ENCODE peak calls at places on chromosomes 12 and 14, in nine cellular contexts. One of them, this sample, is unnamed.

GRCh38 chr12:61750604-61751003 is 509.6 kb upstream of the USP15 start:
- DNase-seq in fibroblast of pulmonary artery: no peak
- DNase-seq in heart left ventricle: no peak
- DNase-seq in hepatocyte: no peak
- DNase-seq in fibroblast of mammary gland: peak
- DNase-seq in neural crest cell: no peak
- DNase-seq in brain microvascular endothelial cell: no peak
- DNase-seq in endothelial cell: no peak
- DNase-seq in upper lobe of right lung: no peak
- DNase-seq in this sample: no peak

GRCh38 chr12:79183003-79183402 is 318.4 kb downstream of the SYT1 start:
- DNase-seq in fibroblast of pulmonary artery: no peak
- DNase-seq in heart left ventricle: no peak
- DNase-seq in hepatocyte: no peak
- DNase-seq in fibroblast of mammary gland: no peak
- DNase-seq in neural crest cell: no peak
- DNase-seq in brain microvascular endothelial cell: peak
- DNase-seq in endothelial cell: no peak
- DNase-seq in upper lobe of right lung: no peak
- DNase-seq in this sample: no peak

GRCh38 chr12:77324763-77325468 is 259.5 kb upstream of the E2F7 start:
- DNase-seq in fibroblast of pulmonary artery: peak
- DNase-seq in heart left ventricle: peak
- DNase-seq in hepatocyte: peak
- DNase-seq in fibroblast of mammary gland: peak
- DNase-seq in neural crest cell: peak
- DNase-seq in brain microvascular endothelial cell: peak
- DNase-seq in endothelial cell: peak
- DNase-seq in upper lobe of right lung: peak
- DNase-seq in this sample: no peak

GRCh38 chr14:32821989-32822653 is 116.6 kb upstream of the NPAS3 start:
- DNase-seq in fibroblast of pulmonary artery: no peak
- DNase-seq in heart left ventricle: no peak
- DNase-seq in hepatocyte: no peak
- DNase-seq in fibroblast of mammary gland: no peak
- DNase-seq in neural crest cell: no peak
- DNase-seq in brain microvascular endothelial cell: no peak
- DNase-seq in endothelial cell: no peak
- DNase-seq in upper lobe of right lung: no peak
- DNase-seq in this sample: no peak

GRCh38 chr14:42980419-42980818 is 1373.7 kb downstream of the LRFN5 start:
- DNase-seq in fibroblast of pulmonary artery: no peak
- DNase-seq in heart left ventricle: no peak
- DNase-seq in hepatocyte: no peak
- DNase-seq in fibroblast of mammary gland: no peak
- DNase-seq in neural crest cell: no peak
- DNase-seq in brain microvascular endothelial cell: no peak
- DNase-seq in endothelial cell: no peak
- DNase-seq in upper lobe of right lung: no peak
- DNase-seq in this sample: no peak

GRCh38 chr12:63066782-63067181 is 84.2 kb downstream of the AVPR1A start:
- DNase-seq in fibroblast of pulmonary artery: no peak
- DNase-seq in heart left ventricle: no peak
- DNase-seq in hepatocyte: no peak
- DNase-seq in fibroblast of mammary gland: no peak
- DNase-seq in neural crest cell: no peak
- DNase-seq in brain microvascular endothelial cell: no peak
- DNase-seq in endothelial cell: no peak
- DNase-seq in upper lobe of right lung: no peak
- DNase-seq in this sample: no peak

GRCh38 chr12:112904571-112904970 is 2.2 kb upstream of the OAS1 start:
- DNase-seq in fibroblast of pulmonary artery: peak
- DNase-seq in heart left ventricle: no peak
- DNase-seq in hepatocyte: no peak
- DNase-seq in fibroblast of mammary gland: peak
- DNase-seq in neural crest cell: no peak
- DNase-seq in brain microvascular endothelial cell: peak
- DNase-seq in endothelial cell: no peak
- DNase-seq in upper lobe of right lung: no peak
- DNase-seq in this sample: no peak

GRCh38 chr12:47811581-47812484 is 7.9 kb downstream of the HDAC7 start:
- DNase-seq in fibroblast of pulmonary artery: peak
- DNase-seq in heart left ventricle: peak
- DNase-seq in hepatocyte: no peak
- DNase-seq in fibroblast of mammary gland: peak
- DNase-seq in neural crest cell: no peak
- DNase-seq in brain microvascular endothelial cell: peak
- DNase-seq in endothelial cell: no peak
- DNase-seq in upper lobe of right lung: no peak
- DNase-seq in this sample: no peak

GRCh38 chr12:89345830-89346740 is 6.2 kb downstream of the DUSP6 start:
- DNase-seq in fibroblast of pulmonary artery: peak
- DNase-seq in heart left ventricle: peak
- DNase-seq in hepatocyte: no peak
- DNase-seq in fibroblast of mammary gland: peak
- DNase-seq in neural crest cell: peak
- DNase-seq in brain microvascular endothelial cell: peak
- DNase-seq in endothelial cell: peak
- DNase-seq in upper lobe of right lung: peak
- DNase-seq in this sample: peak

GRCh38 chr12:93946542-93947150 is 201.7 kb upstream of the PLXNC1 start:
- DNase-seq in fibroblast of pulmonary artery: peak
- DNase-seq in heart left ventricle: no peak
- DNase-seq in hepatocyte: no peak
- DNase-seq in fibroblast of mammary gland: peak
- DNase-seq in neural crest cell: no peak
- DNase-seq in brain microvascular endothelial cell: no peak
- DNase-seq in endothelial cell: no peak
- DNase-seq in upper lobe of right lung: no peak
- DNase-seq in this sample: no peak

GRCh38 chr12:116712458-116713303 is 25.2 kb downstream of the SPRING1 start:
- DNase-seq in fibroblast of pulmonary artery: no peak
- DNase-seq in heart left ventricle: no peak
- DNase-seq in hepatocyte: no peak
- DNase-seq in fibroblast of mammary gland: no peak
- DNase-seq in neural crest cell: no peak
- DNase-seq in brain microvascular endothelial cell: no peak
- DNase-seq in endothelial cell: no peak
- DNase-seq in upper lobe of right lung: no peak
- DNase-seq in this sample: no peak

GRCh38 chr12:20212658-20213387 is 155.5 kb upstream of the PDE3A start:
- DNase-seq in fibroblast of pulmonary artery: peak
- DNase-seq in heart left ventricle: peak
- DNase-seq in hepatocyte: peak
- DNase-seq in fibroblast of mammary gland: peak
- DNase-seq in neural crest cell: peak
- DNase-seq in brain microvascular endothelial cell: peak
- DNase-seq in endothelial cell: peak
- DNase-seq in upper lobe of right lung: peak
- DNase-seq in this sample: peak

GRCh38 chr14:65461730-65462129 is 49.2 kb downstream of the FUT8 start:
- DNase-seq in fibroblast of pulmonary artery: peak
- DNase-seq in heart left ventricle: no peak
- DNase-seq in hepatocyte: no peak
- DNase-seq in fibroblast of mammary gland: peak
- DNase-seq in neural crest cell: no peak
- DNase-seq in brain microvascular endothelial cell: no peak
- DNase-seq in endothelial cell: no peak
- DNase-seq in upper lobe of right lung: no peak
- DNase-seq in this sample: no peak

GRCh38 chr14:49212721-49213120 is 373.5 kb downstream of the RPS29 start:
- DNase-seq in fibroblast of pulmonary artery: no peak
- DNase-seq in heart left ventricle: no peak
- DNase-seq in hepatocyte: no peak
- DNase-seq in fibroblast of mammary gland: peak
- DNase-seq in neural crest cell: no peak
- DNase-seq in brain microvascular endothelial cell: no peak
- DNase-seq in endothelial cell: no peak
- DNase-seq in upper lobe of right lung: no peak
- DNase-seq in this sample: no peak

GRCh38 chr14:101962503-101962874 is 1.9 kb upstream of the DYNC1H1 start:
- DNase-seq in fibroblast of pulmonary artery: peak
- DNase-seq in heart left ventricle: peak
- DNase-seq in hepatocyte: peak
- DNase-seq in fibroblast of mammary gland: peak
- DNase-seq in neural crest cell: no peak
- DNase-seq in brain microvascular endothelial cell: peak
- DNase-seq in endothelial cell: no peak
- DNase-seq in upper lobe of right lung: peak
- DNase-seq in this sample: no peak

GRCh38 chr12:13780453-13780852 is 200.9 kb downstream of the GRIN2B start:
- DNase-seq in fibroblast of pulmonary artery: peak
- DNase-seq in heart left ventricle: no peak
- DNase-seq in hepatocyte: no peak
- DNase-seq in fibroblast of mammary gland: no peak
- DNase-seq in neural crest cell: no peak
- DNase-seq in brain microvascular endothelial cell: no peak
- DNase-seq in endothelial cell: no peak
- DNase-seq in upper lobe of right lung: no peak
- DNase-seq in this sample: no peak

GRCh38 chr12:131965073-131965472 is 15.3 kb downstream of the EP400 start:
- DNase-seq in fibroblast of pulmonary artery: no peak
- DNase-seq in heart left ventricle: no peak
- DNase-seq in hepatocyte: no peak
- DNase-seq in fibroblast of mammary gland: peak
- DNase-seq in neural crest cell: no peak
- DNase-seq in brain microvascular endothelial cell: no peak
- DNase-seq in endothelial cell: no peak
- DNase-seq in upper lobe of right lung: no peak
- DNase-seq in this sample: no peak

GRCh38 chr12:109764123-109764522 is 50.5 kb downstream of the FAM222A start:
- DNase-seq in fibroblast of pulmonary artery: no peak
- DNase-seq in heart left ventricle: no peak
- DNase-seq in hepatocyte: no peak
- DNase-seq in fibroblast of mammary gland: no peak
- DNase-seq in neural crest cell: no peak
- DNase-seq in brain microvascular endothelial cell: no peak
- DNase-seq in endothelial cell: no peak
- DNase-seq in upper lobe of right lung: no peak
- DNase-seq in this sample: no peak
- TF ChIP-seq CTCF in fibroblast of pulmonary artery: no peak
- TF ChIP-seq CTCF in heart left ventricle: no peak
- TF ChIP-seq CTCF in hepatocyte: no peak
- TF ChIP-seq CTCF in fibroblast of mammary gland: no peak
- TF ChIP-seq CTCF in neural crest cell: peak
- TF ChIP-seq CTCF in brain microvascular endothelial cell: peak
- TF ChIP-seq CTCF in endothelial cell: no peak
- TF ChIP-seq CTCF in upper lobe of right lung: no peak
- TF ChIP-seq CTCF in this sample: no peak

DNA sequence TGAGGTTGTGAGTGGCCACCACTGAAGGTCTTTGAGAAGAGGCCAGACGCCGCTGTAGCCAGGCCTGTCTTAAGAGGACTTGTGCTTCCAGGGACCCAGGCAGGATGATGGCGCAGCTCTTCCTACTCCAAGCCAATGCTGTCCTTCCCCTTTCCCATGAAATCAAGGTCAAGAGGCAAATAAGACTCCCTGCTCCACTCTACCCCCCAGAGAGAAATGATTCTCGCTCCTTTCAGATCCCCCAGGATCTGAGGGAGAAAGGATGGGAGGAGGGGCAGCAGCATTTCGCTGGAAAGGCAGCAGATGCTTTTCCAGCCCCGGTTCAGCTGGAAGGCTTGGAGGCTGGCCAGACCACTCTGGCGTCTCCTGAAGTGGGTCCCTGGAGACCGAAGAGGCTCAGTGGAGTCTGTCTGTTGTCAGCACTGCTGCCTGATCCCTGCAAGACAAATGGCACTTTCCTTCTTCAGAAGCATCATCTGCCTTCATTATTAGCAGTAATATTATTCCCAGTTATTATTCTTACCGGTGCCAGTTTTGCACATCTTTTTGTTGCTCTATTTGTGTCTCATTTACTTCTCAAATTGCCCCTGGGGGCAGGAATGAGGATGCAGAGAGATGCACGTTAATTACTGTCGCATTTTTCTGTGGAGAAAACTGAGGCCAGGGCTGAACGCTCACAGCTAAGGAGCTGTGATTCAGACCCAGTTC is 51.4 kb downstream of the C14orf132 start:
- DNase-seq in fibroblast of pulmonary artery: peak
- DNase-seq in heart left ventricle: peak
- DNase-seq in hepatocyte: peak
- DNase-seq in fibroblast of mammary gland: peak
- DNase-seq in neural crest cell: no peak
- DNase-seq in brain microvascular endothelial cell: peak
- DNase-seq in endothelial cell: no peak
- DNase-seq in upper lobe of right lung: no peak
- DNase-seq in this sample: no peak
- TF ChIP-seq CTCF in fibroblast of pulmonary artery: no peak
- TF ChIP-seq CTCF in heart left ventricle: no peak
- TF ChIP-seq CTCF in hepatocyte: no peak
- TF ChIP-seq CTCF in fibroblast of mammary gland: no peak
- TF ChIP-seq CTCF in neural crest cell: no peak
- TF ChIP-seq CTCF in brain microvascular endothelial cell: peak
- TF ChIP-seq CTCF in endothelial cell: no peak
- TF ChIP-seq CTCF in upper lobe of right lung: no peak
- TF ChIP-seq CTCF in this sample: no peak

DNA sequence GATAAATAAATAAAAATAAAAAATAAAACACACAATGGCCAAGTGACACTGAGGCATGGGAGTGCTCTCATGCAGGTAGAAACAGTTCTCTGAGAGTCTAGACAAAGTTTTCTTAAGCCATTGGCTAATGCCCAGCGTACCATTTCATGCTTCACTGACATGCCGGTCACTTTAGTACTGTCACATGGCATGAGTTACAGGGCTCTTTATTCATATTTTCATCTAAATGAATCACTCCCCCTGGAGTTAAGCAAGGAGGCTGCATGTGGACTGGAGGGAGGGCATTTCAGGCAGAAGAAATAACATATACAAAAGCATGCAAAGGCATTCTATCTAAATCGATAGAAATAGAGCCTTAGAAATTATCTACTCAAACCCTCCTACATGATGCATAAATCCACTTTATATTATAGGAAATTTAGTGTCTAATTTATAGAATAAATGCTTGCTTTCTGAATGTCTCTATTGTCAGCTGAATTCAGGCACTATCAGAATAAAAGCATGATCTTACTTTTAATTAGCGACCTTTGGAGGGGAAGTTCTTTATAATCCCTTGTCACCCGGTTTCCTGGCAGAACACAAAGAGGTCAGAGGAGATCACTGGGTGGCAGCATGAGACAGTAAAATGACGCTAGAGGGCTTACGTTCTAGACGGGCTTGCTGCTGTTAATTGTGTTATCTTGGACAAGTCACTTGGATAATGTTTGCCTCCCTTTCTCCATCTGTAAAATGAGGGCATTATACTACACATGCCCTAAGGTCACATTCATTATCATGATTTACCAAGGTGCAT is 17.5 kb downstream of the DYRK4 start:
- DNase-seq in fibroblast of pulmonary artery: peak
- DNase-seq in heart left ventricle: no peak
- DNase-seq in hepatocyte: no peak
- DNase-seq in fibroblast of mammary gland: peak
- DNase-seq in neural crest cell: no peak
- DNase-seq in brain microvascular endothelial cell: peak
- DNase-seq in endothelial cell: no peak
- DNase-seq in upper lobe of right lung: no peak
- DNase-seq in this sample: no peak
- TF ChIP-seq CTCF in fibroblast of pulmonary artery: peak
- TF ChIP-seq CTCF in heart left ventricle: peak
- TF ChIP-seq CTCF in hepatocyte: peak
- TF ChIP-seq CTCF in fibroblast of mammary gland: peak
- TF ChIP-seq CTCF in neural crest cell: peak
- TF ChIP-seq CTCF in brain microvascular endothelial cell: peak
- TF ChIP-seq CTCF in endothelial cell: no peak
- TF ChIP-seq CTCF in upper lobe of right lung: peak
- TF ChIP-seq CTCF in this sample: peak

GRCh38 chr12:96061864-96062453 is 26.6 kb upstream of the LTA4H start:
- DNase-seq in fibroblast of pulmonary artery: peak
- DNase-seq in heart left ventricle: peak
- DNase-seq in hepatocyte: peak
- DNase-seq in fibroblast of mammary gland: peak
- DNase-seq in neural crest cell: peak
- DNase-seq in brain microvascular endothelial cell: peak
- DNase-seq in endothelial cell: peak
- DNase-seq in upper lobe of right lung: no peak
- DNase-seq in this sample: no peak
- TF ChIP-seq CTCF in fibroblast of pulmonary artery: peak
- TF ChIP-seq CTCF in heart left ventricle: peak
- TF ChIP-seq CTCF in hepatocyte: peak
- TF ChIP-seq CTCF in fibroblast of mammary gland: peak
- TF ChIP-seq CTCF in neural crest cell: peak
- TF ChIP-seq CTCF in brain microvascular endothelial cell: peak
- TF ChIP-seq CTCF in endothelial cell: peak
- TF ChIP-seq CTCF in upper lobe of right lung: peak
- TF ChIP-seq CTCF in this sample: peak